ENCODE peak calls at places on chromosomes 5 and 9, in nine cellular contexts. U, D, K, Y, S, P, T, N and E are unnamed samples.

GRCh38 chr5:90093931-90094485 is 315.5 kb downstream of the CETN3 start:
- DNase-seq in Y (no peak), D (no peak), P (no peak), K (no peak), S (no peak), N (no peak), T (no peak), U (no peak), E (no peak)

GRCh38 chr5:73901455-73901854 is 275.5 kb downstream of the ARHGEF28 start:
- DNase-seq in D (peak; percentile 34), N (no peak), P (no peak), U (peak; percentile 35), Y (no peak), K (no peak), T (no peak), S (no peak), E (no peak)

GRCh38 chr9:123684393-123685149 is 245.4 kb downstream of the DENND1A start:
- DNase-seq in U (no peak), S (no peak), P (no peak), N (peak; percentile 21), K (no peak), T (no peak), D (no peak), Y (no peak), E (no peak)

GRCh38 chr5:122480146-122480545 is 168.1 kb downstream of the SNCAIP start:
- DNase-seq in S (no peak), U (no peak), P (no peak), Y (no peak), N (no peak), T (no peak), D (no peak), K (no peak), E (no peak)

GRCh38 chr9:78900500-78900899 is 603.6 kb downstream of the PSAT1 start:
- DNase-seq in D (no peak), T (no peak), K (no peak), Y (no peak), S (no peak), U (no peak), N (no peak), P (no peak), E (no peak)

GRCh38 chr5:76204713-76205112 is 121.5 kb downstream of the SV2C start:
- DNase-seq in T (no peak), K (no peak), Y (no peak), U (peak; percentile 85), D (peak; percentile 50), N (no peak), P (no peak), S (no peak), E (no peak)

GRCh38 chr5:143055596-143056330 is 285.6 kb downstream of the ARHGAP26 start:
- DNase-seq in U (no peak), N (peak; percentile 52), D (no peak), T (no peak), Y (no peak), P (no peak), S (no peak), K (no peak), E (no peak)

GRCh38 chr9:88747768-88748167 is 212.8 kb downstream of the NXNL2 start:
- DNase-seq in N (peak; percentile 89), P (peak; percentile 57), S (peak; percentile 33), T (no peak), K (no peak), U (no peak), D (peak; percentile 33), Y (no peak), E (no peak)

GRCh38 chr9:83240671-83241070 is 177.7 kb upstream of the RASEF start:
- DNase-seq in P (no peak), S (no peak), Y (no peak), K (no peak), N (no peak), T (no peak), U (peak; percentile 41), D (no peak), E (no peak)

GRCh38 chr5:99438619-99439018 is 509.8 kb upstream of the CHD1 start:
- DNase-seq in Y (no peak), T (no peak), S (no peak), K (no peak), U (no peak), P (no peak), D (no peak), N (no peak), E (no peak)

GRCh38 chr9:81459591-81459990 is 229.8 kb downstream of the TLE1 start:
- DNase-seq in D (no peak), N (no peak), U (no peak), T (no peak), Y (no peak), P (no peak), K (no peak), S (no peak), E (no peak)

GRCh38 chr9:105881654-105882349 is 187.5 kb downstream of the TMEM38B start:
- DNase-seq in P (peak; percentile 43), K (no peak), T (peak; percentile 69), D (peak; percentile 59), N (peak; percentile 58), S (peak; percentile 67), U (peak; percentile 80), Y (peak; percentile 28), E (peak; percentile 14)

GRCh38 chr9:125550216-125550614 is 156.8 kb downstream of the MAPKAP1 start:
- DNase-seq in N (peak; percentile 63), K (no peak), P (no peak), Y (no peak), D (no peak), S (no peak), T (no peak), U (no peak), E (no peak)

GRCh38 chr5:80825780-80826460 is 134.2 kb upstream of the RASGRF2 start:
- DNase-seq in D (no peak), T (no peak), Y (no peak), K (no peak), U (no peak), N (no peak), P (no peak), S (no peak), E (no peak)

GRCh38 chr9:115591584-115591984 is 473.6 kb upstream of the TNC start:
- DNase-seq in Y (no peak), U (peak; percentile 86), P (peak; percentile 62), T (peak; percentile 16), N (peak; percentile 97), S (peak; percentile 69), K (no peak), D (peak; percentile 57), E (no peak)

GRCh38 chr5:160548949-160549665 is 127.5 kb downstream of the PTTG1 start:
- DNase-seq in U (no peak), T (no peak), N (peak; percentile 4), S (no peak), P (no peak), K (no peak), D (no peak), Y (no peak), E (no peak)

GRCh38 chr9:74742792-74743389 is 144.8 kb downstream of the TRPM6 start:
- DNase-seq in S (peak; percentile 50), K (no peak), D (no peak), N (peak; percentile 22), U (peak; percentile 74), P (peak; percentile 25), T (peak; percentile 59), Y (no peak), E (no peak)

GRCh38 chr5:39399135-39400036 is 25.4 kb downstream of the DAB2 start:
- DNase-seq in Y (no peak), N (peak; percentile 97), D (no peak), K (no peak), P (no peak), U (no peak), S (no peak), T (peak; percentile 32), E (no peak)

GRCh38 chr9:6739218-6739617 is 18.6 kb upstream of the KDM4C start:
- DNase-seq in N (peak; percentile 14), Y (no peak), S (peak; percentile 8), D (no peak), U (peak; percentile 61), T (no peak), K (no peak), P (no peak), E (no peak)

GRCh38 chr9:107807183-107807582 is 317.6 kb upstream of the KLF4 start:
- DNase-seq in Y (no peak), N (peak; percentile 53), T (no peak), U (no peak), K (no peak), D (no peak), P (no peak), S (no peak), E (no peak)

GRCh38 chr5:39256472-39256871 is 37.1 kb upstream of the FYB1 start:
- DNase-seq in P (no peak), Y (no peak), U (no peak), T (no peak), S (no peak), D (peak; percentile 24), N (peak; percentile 84), K (no peak), E (no peak)

GRCh38 chr5:132492386-132492785 is 1.8 kb upstream of the IRF1 start:
- DNase-seq in P (no peak), S (no peak), K (no peak), N (no peak), D (no peak), Y (no peak), T (no peak), U (no peak), E (no peak)

GRCh38 chr9:132011309-132011708 is 68.4 kb downstream of the MED27 start:
- DNase-seq in T (no peak), D (no peak), P (no peak), U (no peak), Y (no peak), S (no peak), K (no peak), N (no peak), E (no peak)

GRCh38 chr9:80028501-80028900 is 456.7 kb downstream of the TLE4 start:
- DNase-seq in S (no peak), N (peak; percentile 30), P (no peak), Y (no peak), D (no peak), U (no peak), T (no peak), K (no peak), E (no peak)

GRCh38 chr5:135887881-135888614 is 7.6 kb downstream of the IL9 start:
- DNase-seq in N (peak; percentile 9), T (no peak), P (no peak), U (peak; percentile 29), D (no peak), Y (no peak), K (no peak), S (peak; percentile 29), E (no peak)

GRCh38 chr9:98402272-98402840 is 146.9 kb upstream of the TBC1D2 start:
- DNase-seq in D (no peak), P (no peak), U (peak; percentile 74), N (no peak), T (no peak), K (no peak), Y (no peak), S (no peak), E (no peak)

GRCh38 chr5:109028608-109029299 is 281.1 kb downstream of the FER start:
- DNase-seq in Y (no peak), K (no peak), T (no peak), D (no peak), S (no peak), N (no peak), U (no peak), P (no peak), E (no peak)

GRCh38 chr5:86671536-86671935 is 53.8 kb downstream of the COX7C start:
- DNase-seq in K (no peak), U (no peak), P (no peak), Y (no peak), T (no peak), S (no peak), D (no peak), N (no peak), E (no peak)